ENCODE peak calls at places on chromosomes 12 and 14, in ten cellular contexts. S is SHP77; P is breast epithelium; W is CD4-positive, alpha-beta T cell; K is NCI-H774; F is nephron progenitor cell; C is HTR-8/SVneo; U is activated CD4-positive, alpha-beta T cell treated with anti-CD3 and anti-CD28 coated beads for 4 hours; E is frontal cortex; O is activated T-cell treated with anti-CD3 and anti-CD28 coated beads, Interleukin-2, amount 50 U/mL, for 72 hours. R is an unnamed sample.

GRCh38 chr14:104985675-104986486 is at the start of gene CLBA1:
- DNase-seq in W (peak), E (peak), P (peak), O (peak), C (peak), F (peak), S (peak), U (peak), K (peak), R (peak)

GRCh38 chr14:96091941-96092411 is 52.8 kb downstream of the C14orf132 start:
- DNase-seq in S (no peak), W (no peak), K (no peak), U (no peak), P (no peak), O (no peak), C (no peak), E (no peak), F (no peak), R (no peak)

GRCh38 chr12:111926631-111927030 is 84.6 kb downstream of the MAPKAPK5 start:
- DNase-seq in E (no peak), O (no peak), U (no peak), K (no peak), S (no peak), C (no peak), P (no peak), F (no peak), W (no peak), R (no peak)

GRCh38 chr14:101110729-101111619 is 207.5 kb upstream of the RTL1 start:
- DNase-seq in W (no peak), F (no peak), P (peak), C (no peak), U (no peak), O (no peak), K (no peak), S (no peak), E (no peak), R (no peak)

GRCh38 chr14:26621807-26622560 is 24.2 kb upstream of the NOVA1 start:
- DNase-seq in W (no peak), P (no peak), S (no peak), U (no peak), C (no peak), E (no peak), F (no peak), O (no peak), K (no peak), R (no peak)

GRCh38 chr12:30000401-30000800 is 216.7 kb upstream of the TMTC1 start:
- DNase-seq in F (no peak), P (no peak), O (no peak), K (no peak), E (no peak), C (no peak), W (no peak), U (no peak), S (no peak), R (no peak)

GRCh38 chr12:6276936-6277615 is 33.4 kb upstream of the PLEKHG6 start:
- DNase-seq in S (no peak), C (no peak), U (no peak), P (no peak), O (no peak), W (no peak), F (no peak), E (no peak), K (no peak), R (no peak)

GRCh38 chr12:96048392-96048969 is 13.1 kb upstream of the LTA4H start:
- DNase-seq in O (no peak), F (no peak), U (no peak), P (no peak), S (no peak), C (no peak), W (no peak), E (no peak), K (peak), R (no peak)

GRCh38 chr12:130087222-130087621 is 75.0 kb upstream of the FZD10 start:
- DNase-seq in P (no peak), U (peak), K (no peak), F (no peak), O (no peak), W (peak), C (no peak), S (no peak), E (no peak), R (no peak)

GRCh38 chr14:77181603-77182437 is at the start of gene TMEM63C:
- DNase-seq in K (peak), P (peak), F (peak), S (peak), O (peak), E (peak), W (peak), U (peak), C (peak), R (peak)

GRCh38 chr12:10213168-10214130 is 772 bp downstream of the GABARAPL1 start:
- DNase-seq in P (peak), U (peak), O (peak), W (peak), S (peak), K (peak), F (peak), C (no peak), E (peak), R (peak)

GRCh38 chr12:19439059-19440018 is at the start of gene AEBP2:
- DNase-seq in O (peak), W (peak), S (peak), C (peak), F (peak), K (peak), E (peak), P (peak), U (peak), R (peak)

GRCh38 chr12:51846911-51847829 is 1.3 kb downstream of the FIGNL2 start:
- DNase-seq in K (no peak), E (peak), S (no peak), P (peak), C (peak), W (peak), F (peak), U (peak), O (peak), R (no peak)

GRCh38 chr12:98868076-98868475 is 223.0 kb downstream of the APAF1 start:
- DNase-seq in K (no peak), O (no peak), S (no peak), U (no peak), F (no peak), C (no peak), P (no peak), E (no peak), W (no peak), R (no peak)

GRCh38 chr12:104166465-104166864 is 28.5 kb upstream of the NFYB start:
- DNase-seq in S (no peak), C (no peak), W (no peak), O (no peak), K (no peak), E (no peak), U (no peak), F (no peak), P (no peak), R (no peak)

GRCh38 chr12:48795550-48796455 is 6.9 kb upstream of the ADCY6 start:
- DNase-seq in P (peak), O (peak), F (peak), K (peak), U (peak), C (peak), E (peak), S (peak), W (peak), R (peak)

GRCh38 chr14:22414876-22415632 is 174.0 kb downstream of the DAD1 start:
- DNase-seq in U (no peak), C (no peak), S (no peak), E (no peak), W (no peak), O (no peak), F (no peak), P (no peak), K (no peak), R (no peak)

GRCh38 chr12:132363661-132364347 is 34.4 kb upstream of the GALNT9 start:
- DNase-seq in C (no peak), W (no peak), F (peak), O (no peak), S (no peak), E (no peak), K (no peak), U (no peak), P (no peak), R (no peak)

GRCh38 chr12:112900298-112901145 is 6.2 kb upstream of the OAS1 start:
- DNase-seq in F (no peak), O (peak), W (no peak), P (peak), K (peak), U (peak), S (peak), C (peak), E (peak), R (peak)

R was measured in activated T-helper 1 cell treated with anti-CD3 and anti-CD28 coated beads, Interleukin-12 subunit alpha, Interleukin-12 subunit beta, Interleukin-2, Interleukin-4 antibody, amounts not matched to agents 30 ng/mL and 10 ng/mL and 1 ng/mL, durations not matched to agents 14 hours and 24 hours and 36 hours.